ENCODE peak calls at places on chromosome 7, in seven cellular contexts. One of them, this sample, is unnamed. For H3K27me3, the result is how much of the 10 kb centered on the place peaks cover.

GRCh38 chr7:126185959-126186580 is 1066.7 kb downstream of the GRM8 start:
- DNase-seq in CD8-positive, alpha-beta T cell: no peak
- DNase-seq in adrenal gland: no peak
- DNase-seq in lung: no peak
- DNase-seq in spleen: no peak
- DNase-seq in fibroblast of lung: no peak
- DNase-seq in IMR-90: no peak
- DNase-seq in this sample: no peak

GRCh38 chr7:4830176-4830575 is 31.7 kb downstream of the PAPOLB start:
- DNase-seq in CD8-positive, alpha-beta T cell: peak
- DNase-seq in adrenal gland: peak
- DNase-seq in lung: peak
- DNase-seq in spleen: no peak
- DNase-seq in fibroblast of lung: peak
- DNase-seq in IMR-90: peak
- DNase-seq in this sample: peak

GRCh38 chr7:44309271-44310091 is 15.9 kb downstream of the CAMK2B start:
- DNase-seq in CD8-positive, alpha-beta T cell: peak
- DNase-seq in adrenal gland: peak
- DNase-seq in lung: peak
- DNase-seq in spleen: peak
- DNase-seq in fibroblast of lung: peak
- DNase-seq in IMR-90: peak
- DNase-seq in this sample: no peak

GRCh38 chr7:12314199-12314598 is 89.5 kb downstream of the VWDE start:
- DNase-seq in CD8-positive, alpha-beta T cell: no peak
- DNase-seq in adrenal gland: no peak
- DNase-seq in lung: no peak
- DNase-seq in spleen: no peak
- DNase-seq in fibroblast of lung: no peak
- DNase-seq in IMR-90: no peak
- DNase-seq in this sample: no peak

GRCh38 chr7:100130608-100131453 is 4.1 kb downstream of the MBLAC1 start:
- DNase-seq in CD8-positive, alpha-beta T cell: peak
- DNase-seq in adrenal gland: peak
- DNase-seq in lung: peak
- DNase-seq in spleen: peak
- DNase-seq in fibroblast of lung: peak
- DNase-seq in IMR-90: peak
- DNase-seq in this sample: peak

GRCh38 chr7:130150587-130150986 is 54.6 kb downstream of the TMEM209 start:
- DNase-seq in CD8-positive, alpha-beta T cell: no peak
- DNase-seq in adrenal gland: no peak
- DNase-seq in lung: no peak
- DNase-seq in spleen: peak
- DNase-seq in fibroblast of lung: no peak
- DNase-seq in IMR-90: no peak
- DNase-seq in this sample: no peak

GRCh38 chr7:140923358-140924006 is 1.2 kb downstream of the BRAF start:
- DNase-seq in CD8-positive, alpha-beta T cell: no peak
- DNase-seq in adrenal gland: no peak
- DNase-seq in lung: no peak
- DNase-seq in spleen: no peak
- DNase-seq in fibroblast of lung: peak
- DNase-seq in IMR-90: no peak
- DNase-seq in this sample: no peak

GRCh38 chr7:35280854-35281253 is 27.0 kb upstream of the TBX20 start:
- DNase-seq in CD8-positive, alpha-beta T cell: no peak
- DNase-seq in adrenal gland: no peak
- DNase-seq in lung: no peak
- DNase-seq in spleen: no peak
- DNase-seq in fibroblast of lung: no peak
- DNase-seq in IMR-90: no peak
- DNase-seq in this sample: no peak

GRCh38 chr7:127080576-127080975 is 172.2 kb downstream of the GRM8 start:
- DNase-seq in CD8-positive, alpha-beta T cell: no peak
- DNase-seq in adrenal gland: no peak
- DNase-seq in lung: no peak
- DNase-seq in spleen: no peak
- DNase-seq in fibroblast of lung: no peak
- DNase-seq in IMR-90: no peak
- DNase-seq in this sample: no peak

GRCh38 chr7:100373261-100373831 is at the start of gene PILRA:
- DNase-seq in CD8-positive, alpha-beta T cell: no peak
- DNase-seq in adrenal gland: no peak
- DNase-seq in lung: no peak
- DNase-seq in spleen: peak
- DNase-seq in fibroblast of lung: peak
- DNase-seq in IMR-90: no peak
- DNase-seq in this sample: no peak

GRCh38 chr7:18961997-18962396 is 155.4 kb downstream of the TWIST1 start:
- DNase-seq in CD8-positive, alpha-beta T cell: no peak
- DNase-seq in adrenal gland: no peak
- DNase-seq in lung: no peak
- DNase-seq in spleen: no peak
- DNase-seq in fibroblast of lung: peak
- DNase-seq in IMR-90: peak
- DNase-seq in this sample: no peak

GRCh38 chr7:22949944-22950343 is 64.0 kb downstream of the HYCC1 start:
- DNase-seq in CD8-positive, alpha-beta T cell: no peak
- DNase-seq in adrenal gland: no peak
- DNase-seq in lung: no peak
- DNase-seq in spleen: no peak
- DNase-seq in fibroblast of lung: no peak
- DNase-seq in IMR-90: no peak
- DNase-seq in this sample: no peak

GRCh38 chr7:6164491-6164890 is 107.9 kb downstream of the CYTH3 start:
- DNase-seq in CD8-positive, alpha-beta T cell: no peak
- DNase-seq in adrenal gland: peak
- DNase-seq in lung: no peak
- DNase-seq in spleen: no peak
- DNase-seq in fibroblast of lung: no peak
- DNase-seq in IMR-90: no peak
- DNase-seq in this sample: no peak

GRCh38 chr7:120218702-120219101 is 54.3 kb upstream of the KCND2 start:
- DNase-seq in CD8-positive, alpha-beta T cell: no peak
- DNase-seq in adrenal gland: no peak
- DNase-seq in lung: no peak
- DNase-seq in spleen: no peak
- DNase-seq in fibroblast of lung: peak
- DNase-seq in IMR-90: peak
- DNase-seq in this sample: no peak

GRCh38 chr7:137142376-137142775 is 201.2 kb downstream of the PTN start:
- DNase-seq in CD8-positive, alpha-beta T cell: no peak
- DNase-seq in adrenal gland: no peak
- DNase-seq in lung: no peak
- DNase-seq in spleen: no peak
- DNase-seq in fibroblast of lung: peak
- DNase-seq in IMR-90: peak
- DNase-seq in this sample: no peak

GRCh38 chr7:64838691-64839090 is 44.5 kb downstream of the ZNF138 start:
- DNase-seq in CD8-positive, alpha-beta T cell: no peak
- DNase-seq in adrenal gland: no peak
- DNase-seq in lung: no peak
- DNase-seq in spleen: no peak
- DNase-seq in fibroblast of lung: no peak
- DNase-seq in IMR-90: no peak
- DNase-seq in this sample: no peak

GRCh38 chr7:44617225-44617885 is 10.9 kb downstream of the OGDH start:
- DNase-seq in CD8-positive, alpha-beta T cell: no peak
- DNase-seq in adrenal gland: no peak
- DNase-seq in lung: no peak
- DNase-seq in spleen: no peak
- DNase-seq in fibroblast of lung: peak
- DNase-seq in IMR-90: peak
- DNase-seq in this sample: no peak

GRCh38 chr7:140640727-140641531 is at the start of gene DENND2A:
- DNase-seq in CD8-positive, alpha-beta T cell: no peak
- DNase-seq in adrenal gland: peak
- DNase-seq in lung: no peak
- DNase-seq in spleen: peak
- DNase-seq in fibroblast of lung: peak
- DNase-seq in IMR-90: peak
- DNase-seq in this sample: no peak

GRCh38 chr7:26912933-26913536 is 48.6 kb upstream of the SKAP2 start:
- DNase-seq in CD8-positive, alpha-beta T cell: no peak
- DNase-seq in adrenal gland: no peak
- DNase-seq in lung: no peak
- DNase-seq in spleen: no peak
- DNase-seq in fibroblast of lung: peak
- DNase-seq in IMR-90: no peak
- DNase-seq in this sample: no peak

GRCh38 chr7:45358277-45358676 is 200.7 kb downstream of the RAMP3 start:
- DNase-seq in CD8-positive, alpha-beta T cell: no peak
- DNase-seq in adrenal gland: no peak
- DNase-seq in lung: no peak
- DNase-seq in spleen: no peak
- DNase-seq in fibroblast of lung: no peak
- DNase-seq in IMR-90: no peak
- DNase-seq in this sample: no peak

GRCh38 chr7:94882891-94883290 is 24.5 kb upstream of the PPP1R9A start:
- DNase-seq in CD8-positive, alpha-beta T cell: no peak
- DNase-seq in adrenal gland: no peak
- DNase-seq in lung: no peak
- DNase-seq in spleen: no peak
- DNase-seq in fibroblast of lung: no peak
- DNase-seq in IMR-90: no peak
- DNase-seq in this sample: no peak

DNA sequence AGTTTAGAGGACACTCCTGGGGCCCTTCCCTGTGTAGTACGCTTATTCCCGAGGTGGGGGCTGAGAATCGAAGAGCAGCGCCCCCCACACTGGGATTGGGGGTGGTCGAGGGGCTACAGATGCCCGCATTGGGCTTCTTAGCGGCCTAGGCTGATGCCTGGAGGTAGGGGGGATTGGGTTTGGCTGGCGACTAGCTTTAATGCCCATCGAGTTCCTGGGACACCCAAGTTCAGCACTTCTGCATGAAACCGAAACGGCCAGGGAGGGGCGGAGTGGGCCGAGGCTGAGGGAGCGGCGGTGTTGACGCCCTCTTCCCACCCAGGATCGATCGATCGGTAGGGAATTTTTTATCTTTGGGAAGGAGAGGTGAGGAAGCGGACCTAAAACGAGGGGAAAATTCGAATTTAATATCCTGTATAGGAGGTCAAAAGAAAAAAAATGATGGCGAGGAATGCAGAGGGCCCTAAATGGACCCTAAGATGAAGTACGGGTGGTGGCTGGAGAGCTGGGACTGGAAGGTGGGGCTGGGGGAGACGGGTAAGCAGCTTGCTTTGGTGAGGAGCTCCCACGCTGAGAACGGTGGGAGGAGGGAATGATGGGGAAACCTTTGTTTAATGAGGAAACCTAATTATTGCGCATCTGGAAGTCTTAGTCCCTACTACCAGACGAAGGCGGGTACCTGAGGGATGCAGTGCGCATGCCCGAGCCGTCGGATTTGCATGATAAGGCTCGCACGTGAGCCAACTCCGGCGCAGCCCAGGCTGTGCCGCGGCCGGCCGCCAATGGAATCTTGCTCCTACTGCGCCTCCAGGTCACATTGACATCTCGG is 12.5 kb upstream of the DLX6 start:
- DNase-seq in CD8-positive, alpha-beta T cell: no peak
- DNase-seq in adrenal gland: no peak
- DNase-seq in lung: no peak
- DNase-seq in spleen: no peak
- DNase-seq in fibroblast of lung: no peak
- DNase-seq in IMR-90: no peak
- DNase-seq in this sample: no peak
- H3K27me3 ChIP-seq in CD8-positive, alpha-beta T cell: half or more
- H3K27me3 ChIP-seq in adrenal gland: half or more
- H3K27me3 ChIP-seq in lung: under half
- H3K27me3 ChIP-seq in spleen: half or more
- H3K27me3 ChIP-seq in fibroblast of lung: half or more
- H3K27me3 ChIP-seq in IMR-90: half or more
- H3K27me3 ChIP-seq in this sample: under half

GRCh38 chr7:16402940-16403339 is 18.4 kb downstream of the CRPPA start:
- DNase-seq in CD8-positive, alpha-beta T cell: no peak
- DNase-seq in adrenal gland: no peak
- DNase-seq in lung: no peak
- DNase-seq in spleen: no peak
- DNase-seq in fibroblast of lung: no peak
- DNase-seq in IMR-90: no peak
- DNase-seq in this sample: no peak

GRCh38 chr7:16399916-16400895 is 21.1 kb downstream of the CRPPA start:
- DNase-seq in CD8-positive, alpha-beta T cell: no peak
- DNase-seq in adrenal gland: peak
- DNase-seq in lung: no peak
- DNase-seq in spleen: no peak
- DNase-seq in fibroblast of lung: no peak
- DNase-seq in IMR-90: peak
- DNase-seq in this sample: no peak

GRCh38 chr7:16399265-16399801 is 22.0 kb downstream of the CRPPA start:
- DNase-seq in CD8-positive, alpha-beta T cell: no peak
- DNase-seq in adrenal gland: peak
- DNase-seq in lung: no peak
- DNase-seq in spleen: no peak
- DNase-seq in fibroblast of lung: peak
- DNase-seq in IMR-90: peak
- DNase-seq in this sample: no peak

GRCh38 chr7:16402084-16402483 is 19.3 kb downstream of the CRPPA start:
- DNase-seq in CD8-positive, alpha-beta T cell: no peak
- DNase-seq in adrenal gland: no peak
- DNase-seq in lung: no peak
- DNase-seq in spleen: no peak
- DNase-seq in fibroblast of lung: peak
- DNase-seq in IMR-90: no peak
- DNase-seq in this sample: no peak

DNA sequence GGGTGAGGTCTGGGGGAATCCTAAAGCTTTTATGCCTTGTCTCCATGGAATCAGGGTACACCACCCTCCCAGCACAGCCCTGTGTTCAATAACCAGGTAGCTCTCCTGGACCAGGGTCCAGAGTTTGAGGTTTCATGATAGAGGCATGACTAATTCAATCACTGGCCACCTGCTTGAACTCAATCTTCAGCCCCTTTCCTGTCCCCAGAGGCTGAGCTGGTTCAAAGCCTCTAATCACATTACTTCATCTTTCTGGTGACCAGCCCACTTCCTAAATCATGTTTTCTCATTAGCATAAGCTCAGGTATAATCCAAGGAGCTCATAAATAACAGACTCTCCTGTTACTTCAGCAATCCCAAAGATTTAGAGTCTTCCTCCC is 20.5 kb downstream of the CRPPA start:
- DNase-seq in CD8-positive, alpha-beta T cell: no peak
- DNase-seq in adrenal gland: no peak
- DNase-seq in lung: no peak
- DNase-seq in spleen: no peak
- DNase-seq in fibroblast of lung: no peak
- DNase-seq in IMR-90: no peak
- DNase-seq in this sample: no peak
- H3K4me3 ChIP-seq in CD8-positive, alpha-beta T cell: no peak
- H3K4me3 ChIP-seq in adrenal gland: no peak
- H3K4me3 ChIP-seq in lung: no peak
- H3K4me3 ChIP-seq in spleen: no peak
- H3K4me3 ChIP-seq in fibroblast of lung: no peak
- H3K4me3 ChIP-seq in IMR-90: no peak
- H3K4me3 ChIP-seq in this sample: no peak

GRCh38 chr7:68162712-68163111 is 1166.1 kb downstream of the TYW1 start:
- DNase-seq in CD8-positive, alpha-beta T cell: no peak
- DNase-seq in adrenal gland: no peak
- DNase-seq in lung: no peak
- DNase-seq in spleen: no peak
- DNase-seq in fibroblast of lung: no peak
- DNase-seq in IMR-90: no peak
- DNase-seq in this sample: no peak
- H3K27me3 ChIP-seq in CD8-positive, alpha-beta T cell: under half
- H3K27me3 ChIP-seq in adrenal gland: under half
- H3K27me3 ChIP-seq in lung: under half
- H3K27me3 ChIP-seq in spleen: under half
- H3K27me3 ChIP-seq in fibroblast of lung: under half
- H3K27me3 ChIP-seq in IMR-90: under half
- H3K27me3 ChIP-seq in this sample: under half

GRCh38 chr7:122885583-122886356 is 490 bp downstream of the CADPS2 start:
- DNase-seq in CD8-positive, alpha-beta T cell: no peak
- DNase-seq in adrenal gland: peak
- DNase-seq in lung: peak
- DNase-seq in spleen: peak
- DNase-seq in fibroblast of lung: peak
- DNase-seq in IMR-90: no peak
- DNase-seq in this sample: no peak
- H3K4me3 ChIP-seq in CD8-positive, alpha-beta T cell: no peak
- H3K4me3 ChIP-seq in adrenal gland: peak
- H3K4me3 ChIP-seq in lung: peak
- H3K4me3 ChIP-seq in spleen: peak
- H3K4me3 ChIP-seq in fibroblast of lung: peak
- H3K4me3 ChIP-seq in IMR-90: peak
- H3K4me3 ChIP-seq in this sample: no peak